ENCODE peak calls at places on chromosomes 11 and 22, in four cellular contexts. W is small intestine, G is mucosa of descending colon, Z is A549. C is an unnamed sample.

GRCh38 chr11:64156235-64157011 is 9.5 kb downstream of the MACROD1 start:
- DNase-seq in W (no peak), G (no peak), Z (no peak), C (no peak)

GRCh38 chr11:65743928-65744698 is 23.5 kb upstream of the RNASEH2C start:
- DNase-seq in W (peak; percentile 63), G (peak; percentile 67), Z (peak; percentile 49), C (peak; percentile 62)

GRCh38 chr11:66299189-66299588 is 7.5 kb downstream of the TMEM151A start:
- DNase-seq in W (no peak), G (no peak), Z (no peak), C (no peak)

GRCh38 chr11:35622070-35622469 is 3.8 kb downstream of the FJX1 start:
- DNase-seq in W (no peak), G (no peak), Z (no peak), C (no peak)

GRCh38 chr11:122097419-122098001 is 18.5 kb downstream of the BLID start:
- DNase-seq in W (no peak), G (no peak), Z (no peak), C (no peak)

GRCh38 chr11:76361773-76362172 is 19.2 kb downstream of the THAP12 start:
- DNase-seq in W (no peak), G (no peak), Z (no peak), C (no peak)

GRCh38 chr11:60184824-60185511 is 2.1 kb upstream of the MS4A6A start:
- DNase-seq in W (no peak), G (no peak), Z (no peak), C (no peak)

GRCh38 chr22:45413368-45414211 is at the start of the genes RIBC2 and SMC1B:
- DNase-seq in W (peak; percentile 77), G (peak; percentile 82), Z (peak; percentile 82), C (peak; percentile 80)

GRCh38 chr11:99631618-99632017 is 610.9 kb downstream of the CNTN5 start:
- DNase-seq in W (no peak), G (no peak), Z (no peak), C (no peak)

GRCh38 chr11:47524200-47524874 is 28.6 kb downstream of the CELF1 start:
- DNase-seq in W (no peak), G (no peak), Z (no peak), C (no peak)

GRCh38 chr11:78651923-78652602 is 77.4 kb upstream of the NARS2 start:
- DNase-seq in W (no peak), G (no peak), Z (no peak), C (no peak)

GRCh38 chr11:65381721-65382035 is 768 bp downstream of the SLC25A45 start:
- DNase-seq in W (peak; percentile 94), G (no peak), Z (peak; percentile 52), C (no peak)

GRCh38 chr11:34823197-34823596 is 93.0 kb downstream of the APIP start:
- DNase-seq in W (no peak), G (no peak), Z (no peak), C (no peak)

GRCh38 chr11:6927030-6927617 is 898 bp downstream of the ZNF215 start:
- DNase-seq in W (peak; percentile 10), G (peak; percentile 24), Z (no peak), C (peak; percentile 33)

GRCh38 chr11:6925007-6925577 is 1.1 kb upstream of the ZNF215 start:
- DNase-seq in W (no peak), G (no peak), Z (no peak), C (no peak)

GRCh38 chr11:6928916-6929315 is 2.7 kb downstream of the ZNF215 start:
- DNase-seq in W (no peak), G (no peak), Z (no peak), C (no peak)

GRCh38 chr11:6925636-6926207 is 504 bp upstream of the ZNF215 start:
- DNase-seq in W (peak; percentile 8), G (no peak), Z (no peak), C (no peak)

DNA sequence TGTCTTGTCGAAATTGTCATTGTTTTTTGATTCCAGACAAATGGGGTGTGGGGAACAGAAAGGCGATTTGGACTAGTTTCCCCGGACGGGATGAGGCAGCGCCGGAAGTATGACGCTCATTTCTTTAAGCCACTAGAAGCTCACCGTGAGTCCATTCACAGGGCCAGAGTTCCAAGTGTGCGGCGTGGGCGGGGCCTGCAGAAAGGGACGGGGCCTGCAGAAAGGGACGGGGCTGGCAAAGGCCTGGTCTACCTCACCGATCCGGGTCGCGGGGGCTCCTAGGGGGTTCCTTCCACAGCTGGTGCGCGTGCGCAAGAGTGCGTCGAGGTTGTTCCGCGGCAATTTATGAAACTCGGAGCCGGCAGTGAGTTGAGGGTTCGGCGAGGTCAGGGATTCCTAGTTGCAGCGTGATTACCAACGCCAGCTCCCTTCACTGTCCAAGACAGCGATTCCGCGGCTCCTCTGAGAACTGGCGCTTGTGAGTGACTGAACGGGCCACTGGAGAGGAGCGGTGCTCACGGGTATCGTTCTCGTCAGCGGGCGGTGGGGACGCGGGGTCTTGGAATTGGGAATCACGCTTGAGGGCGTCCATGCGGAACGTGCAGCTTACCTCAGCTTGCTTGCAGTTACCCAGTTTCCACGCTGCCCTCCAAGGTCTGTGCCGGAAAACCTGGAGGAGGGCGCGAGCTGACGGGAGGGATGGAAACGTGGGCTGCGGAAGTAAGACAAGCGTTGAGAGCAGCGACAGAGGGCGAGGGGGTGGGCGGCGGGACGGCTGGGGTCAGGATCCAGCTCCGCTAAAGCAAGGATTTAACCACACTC is at the start of gene ZNF215:
- DNase-seq in W (peak; percentile 86), G (peak; percentile 89), Z (peak; percentile 33), C (peak; percentile 89)
- H3K4me1 ChIP-seq in W (no peaks in the 10 kb centered on the region), G (peaks cover 7% of the 10 kb centered on the region), Z (no peaks in the 10 kb centered on the region), C (peaks cover 6% of the 10 kb centered on the region)

GRCh38 chr11:14318581-14318981 is 40.4 kb downstream of the RRAS2 start:
- DNase-seq in W (no peak), G (no peak), Z (no peak), C (no peak)
- H3K4me1 ChIP-seq in W (peaks cover under 1% of the 10 kb centered on the region), G (peaks cover 4% of the 10 kb centered on the region), Z (peaks cover 35% of the 10 kb centered on the region), C (peaks cover 16% of the 10 kb centered on the region)

DNA sequence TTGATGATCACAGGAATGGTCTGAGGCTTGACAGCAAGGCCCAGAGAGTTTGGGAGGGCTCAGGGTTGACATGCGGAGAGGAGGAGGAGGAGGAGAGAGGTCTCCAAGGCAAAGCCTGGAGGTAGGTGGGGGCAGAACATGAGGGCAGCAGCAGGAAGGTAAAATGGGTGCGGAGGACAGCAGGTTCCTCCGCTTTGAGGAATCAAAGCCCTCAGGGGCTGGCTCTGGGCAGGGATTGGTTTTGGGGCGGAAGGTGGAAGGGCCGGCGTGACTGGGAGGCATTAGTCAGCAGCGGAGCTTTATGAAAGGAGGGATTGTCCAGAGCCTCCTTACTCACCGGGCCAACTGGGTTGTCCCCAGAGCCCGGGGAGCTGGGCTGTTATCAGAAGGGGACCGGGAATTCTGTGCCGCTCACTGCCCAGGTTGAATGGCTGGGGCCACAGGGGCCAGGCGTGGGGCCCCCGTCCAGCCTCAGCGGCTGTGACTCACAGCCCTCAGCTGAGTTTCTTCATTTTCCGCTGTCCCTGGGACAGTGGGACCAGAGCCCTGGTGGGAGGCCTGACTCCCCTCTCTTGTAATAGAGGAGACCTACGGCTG is 36.2 kb downstream of the LIF start:
- DNase-seq in W (no peak), G (no peak), Z (peak; percentile 68), C (no peak)
- H3K4me1 ChIP-seq in W (peaks cover 3% of the 10 kb centered on the region), G (no peaks in the 10 kb centered on the region), Z (peaks cover 93% of the 10 kb centered on the region), C (peaks cover 9% of the 10 kb centered on the region)

GRCh38 chr11:62599909-62600308 is 1.8 kb downstream of the MTA2 start:
- DNase-seq in W (no peak), G (no peak), Z (no peak), C (no peak)

GRCh38 chr11:62600367-62601113 is 1.1 kb downstream of the MTA2 start:
- DNase-seq in W (no peak), G (no peak), Z (no peak), C (no peak)

GRCh38 chr11:62602141-62603071 is 741 bp upstream of the MTA2 start:
- DNase-seq in W (peak; percentile 76), G (peak; percentile 75), Z (no peak), C (peak; percentile 74)

GRCh38 chr11:62601364-62602140 is at the start of gene MTA2:
- DNase-seq in W (peak; percentile 98), G (peak; percentile 98), Z (peak; percentile 87), C (peak; percentile 99)

DNA sequence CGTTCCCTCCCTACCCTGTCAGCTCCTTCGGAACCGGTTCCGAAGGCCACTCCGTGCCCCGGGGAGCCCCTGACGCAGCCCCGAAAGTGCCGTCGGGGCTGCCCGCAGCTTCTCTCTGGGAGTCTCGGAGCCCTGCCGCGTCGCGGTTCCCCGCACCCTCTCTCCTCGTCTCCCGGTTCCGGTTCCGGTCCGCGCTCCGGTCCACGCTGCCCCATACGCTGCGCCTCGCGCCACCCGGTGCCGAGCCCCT is 626 bp downstream of the MTA2 start:
- DNase-seq in W (peak; percentile 42), G (no peak), Z (no peak), C (peak; percentile 55)
- H3K4me1 ChIP-seq in W (peaks cover 6% of the 10 kb centered on the region), G (peaks cover 28% of the 10 kb centered on the region), Z (peaks cover 32% of the 10 kb centered on the region), C (peaks cover 13% of the 10 kb centered on the region)

GRCh38 chr22:50303848-50304527 is 3.5 kb downstream of the PLXNB2 start:
- DNase-seq in W (peak; percentile 66), G (peak; percentile 67), Z (no peak), C (peak; percentile 72)

GRCh38 chr22:50302564-50302963 is 4.9 kb downstream of the PLXNB2 start:
- DNase-seq in W (no peak), G (no peak), Z (no peak), C (no peak)

GRCh38 chr22:50304528-50305392 is 2.7 kb downstream of the PLXNB2 start:
- DNase-seq in W (peak; percentile 58), G (peak; percentile 62), Z (no peak), C (peak; percentile 56)

GRCh38 chr22:50302041-50302541 is 5.4 kb downstream of the PLXNB2 start:
- DNase-seq in W (peak; percentile 65), G (no peak), Z (no peak), C (peak; percentile 65)

DNA sequence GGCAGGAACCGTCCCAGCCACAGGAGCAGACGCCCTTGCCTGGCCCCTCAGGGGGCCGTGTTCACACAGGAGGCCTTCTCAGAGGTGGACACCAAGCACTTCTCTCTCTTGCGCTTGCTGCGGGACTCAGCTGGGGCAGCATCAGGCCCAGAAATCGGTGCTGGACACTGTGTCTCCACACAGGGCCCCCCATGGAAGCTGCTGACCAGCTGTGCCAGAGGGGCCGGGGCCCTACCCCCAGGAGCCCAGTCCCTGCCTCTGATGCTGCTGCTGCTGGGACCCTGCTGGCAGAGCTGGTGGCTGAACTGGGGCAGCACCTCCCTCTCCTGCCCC is 4.0 kb downstream of the PLXNB2 start:
- DNase-seq in W (no peak), G (no peak), Z (no peak), C (no peak)
- H3K4me1 ChIP-seq in W (peaks cover 41% of the 10 kb centered on the region), G (peaks cover 77% of the 10 kb centered on the region), Z (peaks cover 70% of the 10 kb centered on the region), C (peaks cover 86% of the 10 kb centered on the region)

DNA sequence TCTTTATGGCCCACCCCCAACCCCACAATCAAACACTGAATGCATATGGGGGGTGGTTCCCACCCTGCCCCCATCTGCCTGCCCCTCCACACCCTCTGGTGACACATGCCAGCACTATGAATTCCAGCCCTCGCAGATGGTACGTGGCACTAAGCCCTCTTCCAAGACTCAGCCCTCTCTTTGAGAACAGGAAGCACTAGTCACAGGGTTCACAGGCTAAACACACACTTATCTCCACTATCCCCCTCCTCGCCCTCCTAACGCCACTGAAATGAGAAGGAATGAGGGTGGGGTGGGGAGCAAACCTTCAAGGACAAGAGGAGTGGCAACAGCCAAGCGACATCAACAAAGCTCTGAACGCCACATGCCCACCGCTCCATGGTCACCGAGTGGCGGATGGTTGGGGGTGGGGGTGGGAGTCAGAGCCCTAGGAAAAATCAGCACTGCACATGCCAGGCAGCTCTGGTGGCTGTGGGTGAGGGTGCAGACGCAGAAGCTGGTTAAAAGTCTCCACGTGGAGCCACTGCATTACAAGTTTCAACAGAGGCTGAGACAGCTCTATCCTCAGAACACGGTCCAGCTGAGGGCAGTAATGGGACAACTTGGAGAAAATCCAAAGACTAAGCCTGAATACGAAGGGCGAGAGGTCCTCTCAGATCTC is 33.6 kb downstream of the TMEM184B start:
- DNase-seq in W (peak; percentile 64), G (no peak), Z (peak; percentile 40), C (no peak)
- H3K4me1 ChIP-seq in W (peaks cover 8% of the 10 kb centered on the region), G (peaks cover 50% of the 10 kb centered on the region), Z (peaks cover 49% of the 10 kb centered on the region), C (peaks cover 19% of the 10 kb centered on the region)